ENCODE peak calls at places on chromosomes 16 and 17, in six cellular contexts. C is tibial nerve, L is left lung, I is tibial artery, Z is heart right ventricle, W is A549. G is an unnamed sample.

GRCh38 chr16:719815-720506 is 985 bp upstream of the ANTKMT start:
- DNase-seq in C (no peak), L (no peak), I (no peak), Z (no peak), W (peak; percentile 74), G (no peak)

GRCh38 chr17:17780941-17781590 is 55.7 kb downstream of the SREBF1 start:
- DNase-seq in C (no peak), L (no peak), I (peak; percentile 81), Z (peak; percentile 35), W (peak; percentile 55), G (peak; percentile 68)

GRCh38 chr17:48547839-48548686 is 3.2 kb upstream of the HOXB2 start:
- DNase-seq in C (no peak), L (no peak), I (no peak), Z (no peak), W (no peak), G (no peak)

GRCh38 chr17:81577278-81578000 is 25.3 kb upstream of the FAAP100 start:
- DNase-seq in C (no peak), L (no peak), I (no peak), Z (no peak), W (peak; percentile 76), G (no peak)

GRCh38 chr16:35732046-35732810 is 2272.8 kb downstream of the TP53TG3F start:
- DNase-seq in C (no peak), L (no peak), I (no peak), Z (no peak), W (no peak), G (no peak)

GRCh38 chr16:31568577-31569359 is 41.1 kb downstream of the AHSP start:
- DNase-seq in C (no peak), L (peak; percentile 85), I (no peak), Z (no peak), W (no peak), G (no peak)

GRCh38 chr16:57284206-57284951 is at the start of gene PLLP:
- DNase-seq in C (no peak), L (peak; percentile 87), I (no peak), Z (no peak), W (peak; percentile 53), G (no peak)

GRCh38 chr16:82061861-82062525 is 26.9 kb downstream of the HSD17B2 start:
- DNase-seq in C (no peak), L (no peak), I (no peak), Z (no peak), W (peak; percentile 57), G (no peak)

GRCh38 chr17:43927101-43927935 is 15.0 kb downstream of the PPY start:
- DNase-seq in C (no peak), L (no peak), I (no peak), Z (no peak), W (no peak), G (no peak)

GRCh38 chr17:60138769-60139437 is 10.9 kb upstream of the CA4 start:
- DNase-seq in C (no peak), L (peak; percentile 65), I (no peak), Z (no peak), W (no peak), G (no peak)

GRCh38 chr16:6827931-6828330 is 504.7 kb upstream of the RBFOX1 start:
- DNase-seq in C (no peak), L (no peak), I (no peak), Z (no peak), W (no peak), G (no peak)

GRCh38 chr16:78654929-78655328 is 555.5 kb downstream of the WWOX start:
- DNase-seq in C (no peak), L (no peak), I (no peak), Z (no peak), W (no peak), G (no peak)

GRCh38 chr17:70060415-70060814 is 14.6 kb upstream of the KCNJ16 start:
- DNase-seq in C (no peak), L (no peak), I (no peak), Z (no peak), W (no peak), G (no peak)

GRCh38 chr16:60214321-60214720 is 1480.2 kb upstream of the GOT2 start:
- DNase-seq in C (no peak), L (no peak), I (no peak), Z (no peak), W (no peak), G (no peak)

GRCh38 chr16:86951831-86952598 is 365.2 kb downstream of the C16orf95 start:
- DNase-seq in C (no peak), L (no peak), I (peak; percentile 83), Z (no peak), W (peak; percentile 87), G (peak; percentile 75)

GRCh38 chr17:48294989-48295892 is 134.8 kb downstream of the SKAP1 start:
- DNase-seq in C (no peak), L (no peak), I (no peak), Z (no peak), W (peak; percentile 35), G (no peak)

GRCh38 chr17:62092784-62093183 is 27.7 kb upstream of the MED13 start:
- DNase-seq in C (no peak), L (no peak), I (no peak), Z (no peak), W (no peak), G (no peak)

GRCh38 chr17:62090868-62091267 is 25.8 kb upstream of the MED13 start:
- DNase-seq in C (no peak), L (no peak), I (no peak), Z (no peak), W (no peak), G (no peak)

GRCh38 chr17:62091804-62092203 is 26.7 kb upstream of the MED13 start:
- DNase-seq in C (no peak), L (no peak), I (no peak), Z (no peak), W (no peak), G (no peak)

GRCh38 chr17:62090021-62090824 is 25.1 kb upstream of the MED13 start:
- DNase-seq in C (no peak), L (no peak), I (no peak), Z (no peak), W (no peak), G (no peak)

GRCh38 chr17:62089296-62089695 is 24.2 kb upstream of the MED13 start:
- DNase-seq in C (no peak), L (no peak), I (no peak), Z (no peak), W (no peak), G (no peak)
- H3K4me1 ChIP-seq in C (no peaks in the 10 kb centered on the region), L (no peaks in the 10 kb centered on the region), I (no peaks in the 10 kb centered on the region), Z (no peaks in the 10 kb centered on the region), W (peaks cover 19% of the 10 kb centered on the region), G (no peaks in the 10 kb centered on the region)

GRCh38 chr16:2350500-2350899 is 10.0 kb upstream of the ABCA3 start:
- DNase-seq in C (no peak), L (no peak), I (no peak), Z (no peak), W (no peak), G (no peak)
- TF ChIP-seq CTCF in C (no peak), L (no peak), I (no peak), Z (no peak), W (no peak), G (no peak)

GRCh38 chr16:3480901-3481695 is 14.2 kb downstream of the C16orf90 start:
- DNase-seq in C (no peak), L (no peak), I (no peak), Z (no peak), W (no peak), G (no peak)
- H3K4me3 ChIP-seq in C (no peak overlapping the region), L (no peak overlapping the region), I (no peak overlapping the region), Z (no peak overlapping the region), W (no peak overlapping the region), G (no peak overlapping the region)

DNA sequence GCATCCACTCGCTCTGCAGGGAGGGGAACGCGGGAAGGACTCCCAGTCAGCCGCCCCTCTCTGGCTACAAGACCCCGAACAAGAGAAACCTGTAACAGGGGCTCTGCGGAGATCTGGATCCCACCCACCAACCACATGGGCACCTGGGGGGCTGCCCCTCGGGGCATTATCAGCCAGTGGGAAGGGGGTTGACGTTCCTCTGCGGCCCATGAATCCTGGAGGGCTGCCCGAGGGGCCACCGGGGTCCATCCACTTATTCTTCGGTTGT is 1.8 kb upstream of the PCGF2 start:
- DNase-seq in C (no peak), L (no peak), I (no peak), Z (no peak), W (no peak), G (no peak)
- H3K4me1 ChIP-seq in C (peaks cover 53% of the 10 kb centered on the region), L (peaks cover 78% of the 10 kb centered on the region), I (no peaks in the 10 kb centered on the region), Z (peaks cover 9% of the 10 kb centered on the region), W (peaks cover 37% of the 10 kb centered on the region), G (peaks cover 42% of the 10 kb centered on the region)

DNA sequence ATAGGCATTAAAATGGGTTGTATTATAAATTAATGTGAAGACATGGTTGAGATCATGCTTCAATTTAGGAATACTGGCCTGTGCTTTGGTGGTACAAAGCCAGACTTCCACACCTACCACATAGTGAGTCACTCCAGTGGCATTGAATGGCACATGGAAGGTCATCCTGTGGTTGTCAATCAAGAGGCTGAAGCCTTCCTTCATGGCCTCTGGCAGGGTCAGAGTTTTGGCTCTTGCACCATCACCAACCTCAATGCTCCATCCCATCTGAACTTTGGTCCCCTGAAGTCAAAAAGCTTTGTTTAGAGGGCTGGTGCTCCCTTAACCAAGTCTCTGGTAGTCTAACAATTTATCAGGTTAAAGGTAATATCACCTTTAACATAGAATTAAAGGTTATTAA is 6.1 kb downstream of the ZP2 start:
- DNase-seq in C (no peak), L (no peak), I (no peak), Z (no peak), W (no peak), G (no peak)
- TF ChIP-seq CTCF in C (no peak), L (no peak), I (no peak), Z (no peak), W (no peak), G (no peak)

DNA sequence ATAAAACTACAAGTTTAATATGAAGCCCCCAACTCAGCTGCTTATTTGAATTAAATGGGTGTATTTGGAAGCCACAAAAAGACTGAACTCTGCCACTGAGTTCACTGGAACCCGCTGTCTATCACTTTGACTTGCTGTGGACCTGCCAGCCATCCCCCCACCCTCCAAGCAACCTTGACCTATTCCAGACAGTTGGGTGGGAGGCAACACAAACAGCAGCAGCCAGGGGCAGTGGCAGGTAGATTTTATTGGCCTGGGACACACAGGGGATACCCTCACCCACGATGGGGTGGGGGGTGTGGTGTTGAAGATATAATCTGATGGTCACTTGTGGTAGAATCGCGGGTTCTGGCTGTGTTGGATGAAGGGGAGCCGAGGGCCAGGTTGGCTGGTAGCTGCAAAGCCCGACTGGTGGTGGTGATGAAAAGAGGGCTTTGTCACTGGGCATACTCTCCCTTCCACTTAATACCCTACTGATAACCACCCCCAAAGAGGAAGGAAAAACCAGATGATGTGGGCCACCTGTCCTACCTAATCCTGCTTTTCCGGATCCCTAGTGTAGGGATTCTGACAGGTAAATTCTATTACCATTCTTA is 2.6 kb downstream of the GPS2 start:
- DNase-seq in C (no peak), L (peak; percentile 17), I (no peak), Z (no peak), W (no peak), G (no peak)
- H3K4me3 ChIP-seq in C (no peak overlapping the region), L (no peak overlapping the region), I (no peak overlapping the region), Z (no peak overlapping the region), W (no peak overlapping the region), G (no peak overlapping the region)

DNA sequence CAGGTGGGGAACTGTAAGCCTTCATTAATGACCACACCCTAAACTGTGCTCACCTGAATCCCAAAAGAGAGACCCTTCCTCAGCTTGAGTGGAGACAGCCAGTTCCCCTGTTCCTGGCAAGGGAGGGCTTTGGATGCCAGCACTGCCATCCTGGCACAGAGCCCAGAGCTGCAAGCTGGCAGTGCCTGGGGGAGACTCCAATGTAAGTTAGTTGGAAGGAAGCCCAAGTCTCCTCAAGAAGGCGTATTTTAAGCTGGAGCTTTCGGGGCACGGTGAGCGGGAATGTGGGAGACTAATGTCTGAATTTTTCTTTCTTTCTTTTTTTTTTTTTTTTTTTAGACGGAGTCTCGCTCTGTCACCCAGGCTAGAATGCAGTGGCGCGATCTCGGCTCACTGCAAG is 4.7 kb downstream of the CDC42EP4 start:
- DNase-seq in C (no peak), L (no peak), I (peak; percentile 79), Z (no peak), W (no peak), G (no peak)
- H3K4me1 ChIP-seq in C (peaks cover 66% of the 10 kb centered on the region), L (peaks cover 78% of the 10 kb centered on the region), I (no peaks in the 10 kb centered on the region), Z (peaks cover 38% of the 10 kb centered on the region), W (peaks cover 65% of the 10 kb centered on the region), G (peaks cover 68% of the 10 kb centered on the region)